ENCODE peak calls at places on chromosomes 4 and X, in eight cellular contexts. Q, Z, F, A, V, S, B and O are unnamed samples.
A peak's percentile ranks its signal among the peaks of the same experiment; 100 is the strongest.

GRCh38 chrX:54193085-54193484 is 10.0 kb upstream of the FAM120C start:
- DNase-seq in Q (no peak), Z (no peak), F (no peak), A (peak; percentile 31), V (no peak), S (no peak), B (no peak), O (no peak)

GRCh38 chrX:43716696-43717095 is 60.6 kb downstream of the MAOA start:
- DNase-seq in Q (no peak), Z (no peak), F (no peak), A (peak; percentile 73), V (no peak), S (no peak), B (no peak), O (no peak)

GRCh38 chrX:55167124-55167523 is 53.0 kb upstream of the PAGE5 start:
- DNase-seq in Q (no peak), Z (no peak), F (no peak), A (peak; percentile 42), V (no peak), S (no peak), B (peak; percentile 7), O (no peak)

GRCh38 chr4:110164251-110164650 is 34.2 kb downstream of the ELOVL6 start:
- DNase-seq in Q (peak; percentile 70), Z (no peak), F (no peak), A (peak; percentile 57), V (no peak), S (peak; percentile 40), B (peak; percentile 67), O (no peak)

GRCh38 chrX:45849261-45849660 is 648.6 kb upstream of the DIPK2B start:
- DNase-seq in Q (peak; percentile 56), Z (no peak), F (peak; percentile 2), A (peak; percentile 83), V (no peak), S (peak; percentile 77), B (peak; percentile 86), O (peak; percentile 84)

GRCh38 chrX:2385224-2385623 is 115.6 kb downstream of the DHRSX start:
- DNase-seq in Q (peak; percentile 91), Z (no peak), F (no peak), A (peak; percentile 64), V (no peak), S (peak; percentile 78), B (peak; percentile 83), O (peak; percentile 89)

GRCh38 chrX:96909291-96909690 is 25.6 kb downstream of the RPA4 start:
- DNase-seq in Q (no peak), Z (no peak), F (no peak), A (no peak), V (no peak), S (peak; percentile 52), B (peak; percentile 67), O (no peak)

GRCh38 chrX:16524327-16524726 is 125.6 kb upstream of the S100G start:
- DNase-seq in Q (no peak), Z (no peak), F (no peak), A (no peak), V (no peak), S (no peak), B (no peak), O (no peak)

DNA sequence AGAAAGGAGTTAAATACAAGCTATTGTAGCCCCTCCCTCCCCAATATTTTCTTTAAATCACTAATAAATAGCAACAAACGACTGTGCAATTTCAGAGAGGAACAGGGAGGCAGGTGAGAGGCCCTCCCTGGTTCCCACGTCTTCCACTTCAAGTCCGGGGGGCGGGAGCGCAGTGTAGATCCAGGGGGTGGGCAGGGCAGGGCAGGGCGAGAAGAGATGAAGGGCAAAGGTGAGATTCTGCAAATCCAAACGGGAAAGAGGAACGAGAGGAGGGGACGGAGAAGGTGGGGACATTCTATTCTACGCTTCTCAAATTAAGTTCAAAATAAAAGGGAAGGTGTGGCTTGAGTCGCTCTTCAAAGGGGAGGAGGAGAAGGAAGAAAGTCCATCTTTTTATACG is 6.8 kb downstream of the NKX6-1 start:
- DNase-seq in Q (no peak), Z (no peak), F (no peak), A (no peak), V (no peak), S (no peak), B (no peak), O (no peak)
- H3K4me3 ChIP-seq in Q (no peak overlapping the region), Z (no peak overlapping the region), F (no peak overlapping the region), A (no peak overlapping the region), V (no peak overlapping the region), S (no peak overlapping the region), B (no peak overlapping the region), O (no peak overlapping the region)

DNA sequence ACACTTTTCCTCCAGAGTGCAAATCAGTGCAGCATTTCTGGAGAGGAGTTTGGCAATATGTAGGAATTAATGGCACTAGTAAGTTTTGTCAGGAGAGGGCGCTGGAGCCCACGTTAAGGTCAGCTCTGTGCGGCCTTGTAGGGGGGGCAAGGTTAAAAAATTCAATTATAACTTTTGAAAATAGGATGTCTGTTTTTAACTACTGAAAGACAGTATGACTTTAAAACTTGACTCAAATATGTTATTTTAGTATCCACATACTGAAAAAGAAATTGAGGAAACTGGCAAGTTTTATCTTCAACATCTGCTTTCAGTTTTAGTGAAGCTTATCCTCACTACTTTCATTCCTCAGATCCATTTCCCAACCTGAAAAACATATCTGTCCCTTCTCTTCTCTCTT is 30.9 kb upstream of the HSD17B13 start:
- DNase-seq in Q (peak; percentile 37), Z (no peak), F (peak; percentile 63), A (peak; percentile 69), V (no peak), S (peak; percentile 85), B (peak; percentile 69), O (peak; percentile 12)
- TF ChIP-seq CTCF in Q (peak; percentile 74), Z (peak; percentile 35), F (peak; percentile 82), A (peak; percentile 77), V (peak; percentile 48), S (peak; percentile 71), B (peak; percentile 72), O (peak; percentile 62)

GRCh38 chr4:169859366-169860216 is 101.8 kb upstream of the HPF1 start:
- DNase-seq in Q (no peak), Z (no peak), F (no peak), A (no peak), V (no peak), S (no peak), B (no peak), O (no peak)
- H3K4me3 ChIP-seq in Q (no peak overlapping the region), Z (no peak overlapping the region), F (no peak overlapping the region), A (no peak overlapping the region), V (no peak overlapping the region), S (no peak overlapping the region), B (no peak overlapping the region), O (no peak overlapping the region)

GRCh38 chr4:52197351-52197750 is 146.2 kb downstream of the SPATA18 start:
- DNase-seq in Q (no peak), Z (no peak), F (no peak), A (no peak), V (no peak), S (peak; percentile 11), B (no peak), O (no peak)
- TF ChIP-seq CTCF in Q (no peak), Z (no peak), F (no peak), A (no peak), V (no peak), S (no peak), B (no peak), O (no peak)

DNA sequence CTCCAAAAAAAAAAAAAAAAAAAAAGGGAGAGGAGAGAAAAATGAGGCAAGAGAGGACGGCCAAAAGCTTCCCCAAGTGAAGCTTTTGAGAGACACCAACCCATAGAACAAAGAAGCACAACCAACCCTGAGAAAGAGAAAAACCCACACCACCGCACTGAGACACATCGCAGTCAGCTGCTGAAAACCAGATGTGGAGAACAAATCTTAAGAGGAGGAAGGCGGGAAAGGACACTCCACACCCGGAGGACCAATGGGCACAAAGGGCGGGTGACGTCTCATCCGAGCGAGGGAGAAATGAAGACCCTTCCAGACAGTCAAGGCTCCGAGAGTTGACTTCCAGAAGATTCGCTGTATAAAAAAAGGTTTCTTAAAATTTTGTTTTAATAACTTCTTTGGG is 112.1 kb downstream of the AFAP1 start:
- DNase-seq in Q (no peak), Z (no peak), F (no peak), A (no peak), V (no peak), S (no peak), B (peak; percentile 54), O (no peak)
- H3K4me3 ChIP-seq in Q (no peak overlapping the region), Z (no peak overlapping the region), F (no peak overlapping the region), A (no peak overlapping the region), V (peak overlapping the region; percentile 27), S (no peak overlapping the region), B (no peak overlapping the region), O (no peak overlapping the region)

GRCh38 chr4:37068580-37068979 is 176.0 kb upstream of the NWD2 start:
- DNase-seq in Q (no peak), Z (no peak), F (no peak), A (no peak), V (no peak), S (no peak), B (no peak), O (no peak)
- TF ChIP-seq CTCF in Q (no peak), Z (no peak), F (no peak), A (no peak), V (no peak), S (no peak), B (no peak), O (no peak)

GRCh38 chr4:8473198-8473919 is 32.8 kb downstream of the TRMT44 start:
- DNase-seq in Q (no peak), Z (no peak), F (no peak), A (no peak), V (no peak), S (peak; percentile 46), B (no peak), O (no peak)
- H3K4me3 ChIP-seq in Q (no peak overlapping the region), Z (no peak overlapping the region), F (no peak overlapping the region), A (no peak overlapping the region), V (no peak overlapping the region), S (no peak overlapping the region), B (no peak overlapping the region), O (no peak overlapping the region)

GRCh38 chr4:123092603-123093002 is 170.2 kb upstream of the NUDT6 start:
- DNase-seq in Q (no peak), Z (no peak), F (no peak), A (no peak), V (no peak), S (no peak), B (no peak), O (no peak)

GRCh38 chr4:123093247-123093646 is 170.8 kb upstream of the NUDT6 start:
- DNase-seq in Q (no peak), Z (no peak), F (no peak), A (no peak), V (no peak), S (no peak), B (no peak), O (no peak)

GRCh38 chr4:123090886-123091285 is 168.5 kb upstream of the NUDT6 start:
- DNase-seq in Q (no peak), Z (no peak), F (no peak), A (no peak), V (no peak), S (no peak), B (no peak), O (no peak)

GRCh38 chr4:123096038-123096437 is 173.6 kb upstream of the NUDT6 start:
- DNase-seq in Q (peak; percentile 14), Z (no peak), F (no peak), A (peak; percentile 48), V (no peak), S (no peak), B (no peak), O (no peak)
- TF ChIP-seq CTCF in Q (peak; percentile 54), Z (no peak), F (no peak), A (peak; percentile 52), V (no peak), S (peak; percentile 8), B (no peak), O (peak; percentile 15)

DNA sequence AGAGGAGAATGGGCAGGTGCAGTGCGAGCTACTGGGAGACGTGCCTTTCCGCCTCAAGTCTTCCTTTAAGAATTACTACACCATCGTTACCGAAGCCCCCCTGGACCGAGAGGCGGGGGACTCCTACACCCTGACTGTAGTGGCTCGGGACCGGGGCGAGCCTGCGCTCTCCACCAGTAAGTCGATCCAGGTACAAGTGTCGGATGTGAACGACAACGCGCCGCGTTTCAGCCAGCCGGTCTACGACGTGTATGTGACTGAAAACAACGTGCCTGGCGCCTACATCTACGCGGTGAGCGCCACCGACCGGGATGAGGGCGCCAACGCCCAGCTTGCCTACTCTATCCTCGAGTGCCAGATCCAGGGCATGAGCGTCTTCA is 2.2 kb downstream of the PCDH10 start:
- DNase-seq in Q (no peak), Z (no peak), F (no peak), A (peak; percentile 25), V (no peak), S (no peak), B (no peak), O (no peak)
- H3K4me3 ChIP-seq in Q (peak overlapping the region; percentile 71), Z (peak overlapping the region; percentile 45), F (peak overlapping the region; percentile 48), A (no peak overlapping the region), V (peak overlapping the region; percentile 42), S (peak overlapping the region; percentile 68), B (no peak overlapping the region), O (peak overlapping the region; percentile 59)